ENCODE peak calls at places on chromosomes 5 and 9, in seven cellular contexts. One of them, this sample, is unnamed. For H3K4me1, the result is how much of the 10 kb centered on the place peaks cover.

GRCh38 chr5:175252234-175252805 is 191.7 kb downstream of the DRD1 start:
- DNase-seq in keratinocyte: no peak
- DNase-seq in A549: no peak
- DNase-seq in esophagus squamous epithelium: no peak
- DNase-seq in CD4-positive, alpha-beta memory T cell: no peak
- DNase-seq in aorta: no peak
- DNase-seq in tibial artery: no peak
- DNase-seq in this sample: no peak

GRCh38 chr5:172284275-172284971 is 859 bp upstream of the UBTD2 start:
- DNase-seq in tibial artery: peak
- DNase-seq in A549: no peak
- DNase-seq in aorta: no peak
- DNase-seq in esophagus squamous epithelium: no peak
- DNase-seq in CD4-positive, alpha-beta memory T cell: no peak
- DNase-seq in keratinocyte: no peak
- DNase-seq in this sample: peak

GRCh38 chr5:6819521-6819920 is 106.3 kb downstream of the TENT4A start:
- DNase-seq in keratinocyte: no peak
- DNase-seq in tibial artery: no peak
- DNase-seq in esophagus squamous epithelium: no peak
- DNase-seq in CD4-positive, alpha-beta memory T cell: no peak
- DNase-seq in aorta: no peak
- DNase-seq in A549: no peak
- DNase-seq in this sample: no peak

GRCh38 chr9:93308676-93309075 is 124.7 kb downstream of the WNK2 start:
- DNase-seq in aorta: no peak
- DNase-seq in A549: no peak
- DNase-seq in tibial artery: no peak
- DNase-seq in CD4-positive, alpha-beta memory T cell: no peak
- DNase-seq in esophagus squamous epithelium: no peak
- DNase-seq in keratinocyte: no peak
- DNase-seq in this sample: no peak

GRCh38 chr5:159786901-159787691 is 129.2 kb upstream of the ADRA1B start:
- DNase-seq in aorta: peak
- DNase-seq in A549: no peak
- DNase-seq in keratinocyte: no peak
- DNase-seq in tibial artery: peak
- DNase-seq in CD4-positive, alpha-beta memory T cell: no peak
- DNase-seq in esophagus squamous epithelium: no peak
- DNase-seq in this sample: peak

GRCh38 chr5:92559743-92560142 is 1021.3 kb downstream of the NR2F1-AS1 start:
- DNase-seq in tibial artery: no peak
- DNase-seq in esophagus squamous epithelium: no peak
- DNase-seq in A549: peak
- DNase-seq in aorta: no peak
- DNase-seq in keratinocyte: no peak
- DNase-seq in CD4-positive, alpha-beta memory T cell: no peak
- DNase-seq in this sample: no peak

GRCh38 chr5:175689147-175689991 is 31.5 kb downstream of the HRH2 start:
- DNase-seq in keratinocyte: no peak
- DNase-seq in CD4-positive, alpha-beta memory T cell: no peak
- DNase-seq in aorta: peak
- DNase-seq in tibial artery: peak
- DNase-seq in esophagus squamous epithelium: no peak
- DNase-seq in A549: no peak
- DNase-seq in this sample: peak

GRCh38 chr9:125233678-125234077 is 7.5 kb downstream of the HSPA5 start:
- DNase-seq in CD4-positive, alpha-beta memory T cell: no peak
- DNase-seq in aorta: no peak
- DNase-seq in esophagus squamous epithelium: no peak
- DNase-seq in keratinocyte: peak
- DNase-seq in A549: peak
- DNase-seq in tibial artery: no peak
- DNase-seq in this sample: no peak

GRCh38 chr9:114097613-114098020 is 1.5 kb downstream of the KIF12 start:
- DNase-seq in aorta: no peak
- DNase-seq in esophagus squamous epithelium: no peak
- DNase-seq in tibial artery: no peak
- DNase-seq in A549: no peak
- DNase-seq in CD4-positive, alpha-beta memory T cell: no peak
- DNase-seq in keratinocyte: no peak
- DNase-seq in this sample: no peak

GRCh38 chr9:128899566-128900322 is 17.8 kb downstream of the LRRC8A start:
- DNase-seq in tibial artery: no peak
- DNase-seq in A549: no peak
- DNase-seq in CD4-positive, alpha-beta memory T cell: peak
- DNase-seq in esophagus squamous epithelium: no peak
- DNase-seq in aorta: no peak
- DNase-seq in keratinocyte: no peak
- DNase-seq in this sample: no peak

GRCh38 chr5:110333384-110333783 is 393.1 kb downstream of the TMEM232 start:
- DNase-seq in A549: peak
- DNase-seq in CD4-positive, alpha-beta memory T cell: no peak
- DNase-seq in esophagus squamous epithelium: no peak
- DNase-seq in tibial artery: no peak
- DNase-seq in keratinocyte: no peak
- DNase-seq in aorta: no peak
- DNase-seq in this sample: no peak

GRCh38 chr9:84296146-84296843 is 44.3 kb downstream of the SLC28A3 start:
- DNase-seq in A549: peak
- DNase-seq in keratinocyte: peak
- DNase-seq in tibial artery: no peak
- DNase-seq in CD4-positive, alpha-beta memory T cell: no peak
- DNase-seq in aorta: no peak
- DNase-seq in esophagus squamous epithelium: no peak
- DNase-seq in this sample: no peak

GRCh38 chr5:158385982-158386381 is 527.0 kb upstream of the CLINT1 start:
- DNase-seq in tibial artery: no peak
- DNase-seq in esophagus squamous epithelium: no peak
- DNase-seq in CD4-positive, alpha-beta memory T cell: no peak
- DNase-seq in aorta: no peak
- DNase-seq in A549: no peak
- DNase-seq in keratinocyte: no peak
- DNase-seq in this sample: no peak

GRCh38 chr5:2017540-2018389 is 135.0 kb upstream of the IRX4 start:
- DNase-seq in A549: peak
- DNase-seq in esophagus squamous epithelium: no peak
- DNase-seq in tibial artery: no peak
- DNase-seq in CD4-positive, alpha-beta memory T cell: no peak
- DNase-seq in keratinocyte: no peak
- DNase-seq in aorta: no peak
- DNase-seq in this sample: no peak

GRCh38 chr9:89421595-89421994 is 76.3 kb downstream of the SEMA4D start:
- DNase-seq in CD4-positive, alpha-beta memory T cell: no peak
- DNase-seq in tibial artery: no peak
- DNase-seq in esophagus squamous epithelium: no peak
- DNase-seq in keratinocyte: no peak
- DNase-seq in A549: no peak
- DNase-seq in aorta: no peak
- DNase-seq in this sample: no peak

GRCh38 chr9:122095010-122095767 is 2.1 kb upstream of the TTLL11 start:
- DNase-seq in keratinocyte: no peak
- DNase-seq in esophagus squamous epithelium: no peak
- DNase-seq in aorta: no peak
- DNase-seq in A549: peak
- DNase-seq in tibial artery: peak
- DNase-seq in CD4-positive, alpha-beta memory T cell: peak
- DNase-seq in this sample: peak

GRCh38 chr9:112629890-112630485 is 87.9 kb downstream of the INIP start:
- DNase-seq in CD4-positive, alpha-beta memory T cell: no peak
- DNase-seq in esophagus squamous epithelium: no peak
- DNase-seq in aorta: no peak
- DNase-seq in keratinocyte: no peak
- DNase-seq in A549: no peak
- DNase-seq in tibial artery: no peak
- DNase-seq in this sample: no peak

GRCh38 chr5:139690385-139691274 is 42.5 kb downstream of the CXXC5 start:
- DNase-seq in CD4-positive, alpha-beta memory T cell: no peak
- DNase-seq in A549: no peak
- DNase-seq in aorta: peak
- DNase-seq in keratinocyte: no peak
- DNase-seq in esophagus squamous epithelium: no peak
- DNase-seq in tibial artery: no peak
- DNase-seq in this sample: no peak

GRCh38 chr5:6578676-6579343 is 54.0 kb downstream of the NSUN2 start:
- DNase-seq in aorta: no peak
- DNase-seq in keratinocyte: no peak
- DNase-seq in CD4-positive, alpha-beta memory T cell: no peak
- DNase-seq in tibial artery: no peak
- DNase-seq in esophagus squamous epithelium: no peak
- DNase-seq in A549: no peak
- DNase-seq in this sample: peak

GRCh38 chr9:69785757-69786156 is 25.9 kb upstream of the PTAR1 start:
- DNase-seq in keratinocyte: no peak
- DNase-seq in esophagus squamous epithelium: no peak
- DNase-seq in A549: peak
- DNase-seq in aorta: no peak
- DNase-seq in CD4-positive, alpha-beta memory T cell: no peak
- DNase-seq in tibial artery: no peak
- DNase-seq in this sample: no peak

GRCh38 chr9:70347046-70347445 is 67.4 kb downstream of the KLF9 start:
- DNase-seq in A549: no peak
- DNase-seq in tibial artery: no peak
- DNase-seq in esophagus squamous epithelium: no peak
- DNase-seq in aorta: no peak
- DNase-seq in keratinocyte: no peak
- DNase-seq in CD4-positive, alpha-beta memory T cell: no peak
- DNase-seq in this sample: no peak

GRCh38 chr5:130885027-130885426 is 280.0 kb downstream of the HINT1 start:
- DNase-seq in keratinocyte: no peak
- DNase-seq in aorta: no peak
- DNase-seq in tibial artery: no peak
- DNase-seq in CD4-positive, alpha-beta memory T cell: no peak
- DNase-seq in A549: peak
- DNase-seq in esophagus squamous epithelium: no peak
- DNase-seq in this sample: no peak
- H3K27ac ChIP-seq in keratinocyte: no peak
- H3K27ac ChIP-seq in aorta: no peak
- H3K27ac ChIP-seq in tibial artery: no peak
- H3K27ac ChIP-seq in CD4-positive, alpha-beta memory T cell: no peak
- H3K27ac ChIP-seq in A549: no peak
- H3K27ac ChIP-seq in esophagus squamous epithelium: no peak
- H3K27ac ChIP-seq in this sample: no peak

GRCh38 chr5:151216781-151217180 is 7.1 kb downstream of the CCDC69 start:
- DNase-seq in esophagus squamous epithelium: no peak
- DNase-seq in aorta: no peak
- DNase-seq in keratinocyte: no peak
- DNase-seq in CD4-positive, alpha-beta memory T cell: no peak
- DNase-seq in A549: no peak
- DNase-seq in tibial artery: no peak
- DNase-seq in this sample: no peak

GRCh38 chr5:151221574-151221973 is 2.3 kb downstream of the CCDC69 start:
- DNase-seq in A549: no peak
- DNase-seq in CD4-positive, alpha-beta memory T cell: no peak
- DNase-seq in keratinocyte: no peak
- DNase-seq in esophagus squamous epithelium: no peak
- DNase-seq in tibial artery: no peak
- DNase-seq in aorta: no peak
- DNase-seq in this sample: no peak

GRCh38 chr5:151219789-151220188 is 4.1 kb downstream of the CCDC69 start:
- DNase-seq in A549: no peak
- DNase-seq in tibial artery: no peak
- DNase-seq in esophagus squamous epithelium: no peak
- DNase-seq in keratinocyte: no peak
- DNase-seq in CD4-positive, alpha-beta memory T cell: no peak
- DNase-seq in aorta: peak
- DNase-seq in this sample: no peak

GRCh38 chr5:151218177-151218576 is 5.7 kb downstream of the CCDC69 start:
- DNase-seq in CD4-positive, alpha-beta memory T cell: no peak
- DNase-seq in aorta: peak
- DNase-seq in tibial artery: no peak
- DNase-seq in A549: no peak
- DNase-seq in keratinocyte: no peak
- DNase-seq in esophagus squamous epithelium: no peak
- DNase-seq in this sample: no peak

DNA sequence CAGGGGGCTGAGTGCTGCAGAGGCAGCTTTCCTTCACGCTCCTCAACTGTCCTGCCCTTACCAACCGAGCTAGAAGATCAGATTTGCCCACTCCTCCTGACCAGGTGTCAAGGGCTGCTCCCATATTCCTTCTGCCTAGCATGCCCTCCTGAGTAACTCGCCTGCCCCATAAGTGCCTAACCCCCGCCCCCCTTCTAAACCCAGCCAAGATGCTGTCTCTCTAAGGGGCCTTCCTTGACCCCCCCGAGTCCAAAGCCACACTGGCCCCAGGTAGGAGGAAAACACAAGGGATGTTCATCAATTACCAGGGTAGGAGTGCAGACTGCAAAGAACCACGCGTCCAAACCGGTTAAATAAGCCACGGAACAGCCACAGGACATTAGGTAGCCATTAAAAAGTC is 4.8 kb downstream of the CCDC69 start:
- DNase-seq in CD4-positive, alpha-beta memory T cell: no peak
- DNase-seq in aorta: peak
- DNase-seq in esophagus squamous epithelium: no peak
- DNase-seq in keratinocyte: no peak
- DNase-seq in tibial artery: no peak
- DNase-seq in A549: no peak
- DNase-seq in this sample: no peak
- H3K4me1 ChIP-seq in CD4-positive, alpha-beta memory T cell: half or more
- H3K4me1 ChIP-seq in aorta: under half
- H3K4me1 ChIP-seq in esophagus squamous epithelium: under half
- H3K4me1 ChIP-seq in keratinocyte: under half
- H3K4me1 ChIP-seq in tibial artery: under half
- H3K4me1 ChIP-seq in A549: under half
- H3K4me1 ChIP-seq in this sample: under half

DNA sequence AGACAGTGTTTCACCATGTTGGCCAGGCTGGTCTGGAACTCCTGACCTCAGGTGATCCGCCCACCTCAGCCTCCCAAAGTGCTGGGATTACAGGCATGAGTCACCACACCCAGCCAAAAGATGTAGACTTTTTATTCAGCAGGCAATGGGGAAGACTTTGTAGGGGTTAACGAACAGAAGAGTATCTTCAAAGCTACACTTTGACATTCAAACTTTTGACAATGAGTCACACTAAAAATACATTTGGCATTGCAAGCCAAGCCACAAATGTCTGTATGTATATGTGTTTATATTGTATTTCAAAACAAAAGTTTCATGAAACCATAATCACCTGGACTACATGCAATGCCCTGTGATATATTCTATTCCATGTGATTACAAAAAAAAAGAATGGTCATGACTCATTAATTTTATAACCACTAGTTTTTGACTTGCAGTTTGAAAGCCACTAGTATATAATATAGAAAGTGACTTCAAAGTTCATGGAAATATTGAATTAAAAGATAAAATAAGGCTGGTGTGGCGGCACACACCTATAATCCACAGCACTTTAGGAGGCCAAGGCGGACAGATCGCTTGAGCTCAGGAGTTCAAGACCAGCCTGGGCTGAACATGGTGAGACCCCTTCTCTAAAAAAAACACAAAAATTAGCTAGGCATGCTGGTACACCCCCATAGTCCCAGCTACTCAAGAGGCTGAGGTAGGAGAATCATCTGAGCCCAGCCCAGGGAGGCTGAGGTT is 8.3 kb downstream of the DIMT1 start:
- DNase-seq in aorta: no peak
- DNase-seq in A549: no peak
- DNase-seq in esophagus squamous epithelium: no peak
- DNase-seq in keratinocyte: no peak
- DNase-seq in CD4-positive, alpha-beta memory T cell: no peak
- DNase-seq in tibial artery: no peak
- DNase-seq in this sample: no peak
- H3K27ac ChIP-seq in aorta: no peak
- H3K27ac ChIP-seq in A549: no peak
- H3K27ac ChIP-seq in esophagus squamous epithelium: no peak
- H3K27ac ChIP-seq in keratinocyte: no peak
- H3K27ac ChIP-seq in CD4-positive, alpha-beta memory T cell: no peak
- H3K27ac ChIP-seq in tibial artery: no peak
- H3K27ac ChIP-seq in this sample: no peak

GRCh38 chr9:109923371-109923770 is 143.4 kb downstream of the PALM2AKAP2 start:
- DNase-seq in tibial artery: no peak
- DNase-seq in keratinocyte: no peak
- DNase-seq in A549: no peak
- DNase-seq in aorta: no peak
- DNase-seq in esophagus squamous epithelium: no peak
- DNase-seq in CD4-positive, alpha-beta memory T cell: no peak
- DNase-seq in this sample: no peak
- H3K4me1 ChIP-seq in tibial artery: under half
- H3K4me1 ChIP-seq in keratinocyte: under half
- H3K4me1 ChIP-seq in A549: under half
- H3K4me1 ChIP-seq in aorta: under half
- H3K4me1 ChIP-seq in esophagus squamous epithelium: under half
- H3K4me1 ChIP-seq in CD4-positive, alpha-beta memory T cell: under half
- H3K4me1 ChIP-seq in this sample: under half

This sample was measured in lung.